ENCODE peak calls at places on chromosomes 4 and X, in seven cellular contexts. A is SK-N-SH, E is GM12892, S is K562, X is HepG2, D is GM12878, U is H1. N is an unnamed sample.

GRCh38 chr4:177728361-177729152 is 286.3 kb upstream of the AGA start:
- DNase-seq in S (no peak), U (no peak), A (no peak), D (no peak), X (peak), E (no peak), N (no peak)

GRCh38 chr4:25172964-25173917 is 13.0 kb upstream of the SEPSECS start:
- DNase-seq in S (peak), A (no peak), U (no peak), X (no peak), D (no peak), E (no peak), N (no peak)

GRCh38 chr4:40887690-40888089 is 137.9 kb downstream of the NSUN7 start:
- DNase-seq in X (no peak), S (no peak), D (no peak), U (no peak), E (no peak), A (no peak), N (no peak)

GRCh38 chrX:93322110-93322509 is 351.3 kb downstream of the NAP1L3 start:
- DNase-seq in E (no peak), A (no peak), U (no peak), S (no peak), D (no peak), X (no peak), N (no peak)

GRCh38 chr4:7788687-7789425 is 150.8 kb downstream of the AFAP1 start:
- DNase-seq in D (no peak), A (no peak), U (no peak), E (no peak), X (no peak), S (no peak), N (no peak)

GRCh38 chr4:177107288-177107901 is 202.3 kb upstream of the NEIL3 start:
- DNase-seq in X (no peak), A (no peak), E (no peak), S (no peak), D (no peak), U (no peak), N (no peak)

GRCh38 chrX:20693071-20693470 is 426.4 kb upstream of the RPS6KA3 start:
- DNase-seq in A (no peak), U (no peak), S (no peak), X (no peak), E (no peak), D (no peak), N (no peak)

GRCh38 chr4:7161721-7162214 is 30.6 kb upstream of the SORCS2 start:
- DNase-seq in A (peak), U (no peak), E (no peak), S (no peak), D (no peak), X (no peak), N (no peak)

GRCh38 chrX:150410513-150410912 is 47.4 kb downstream of the MAMLD1 start:
- DNase-seq in A (no peak), U (no peak), X (no peak), E (no peak), S (no peak), D (no peak), N (no peak)

GRCh38 chrX:121028419-121028818 is 19.0 kb upstream of the GLUD2 start:
- DNase-seq in S (no peak), E (no peak), X (no peak), A (no peak), U (no peak), D (no peak), N (no peak)

GRCh38 chr4:105944535-105944934 is 49.3 kb downstream of the NPNT start:
- DNase-seq in E (no peak), X (no peak), A (no peak), S (no peak), D (no peak), U (no peak), N (no peak)

GRCh38 chr4:25795566-25796454 is 67.0 kb downstream of the SEL1L3 start:
- DNase-seq in A (no peak), U (peak), X (peak), E (no peak), S (no peak), D (no peak), N (no peak)

GRCh38 chr4:105279314-105279713 is 132.6 kb downstream of the TET2 start:
- DNase-seq in S (no peak), X (no peak), E (no peak), A (no peak), D (no peak), U (no peak), N (no peak)

GRCh38 chr4:86032476-86033022 is 327.3 kb downstream of the MAPK10 start:
- DNase-seq in U (no peak), D (no peak), X (no peak), E (no peak), A (peak), S (no peak), N (no peak)

GRCh38 chr4:147693202-147693601 is 9.2 kb upstream of the PRMT9 start:
- DNase-seq in S (no peak), D (no peak), E (no peak), U (no peak), A (no peak), X (no peak), N (no peak)

GRCh38 chrX:107482046-107482445 is 32.6 kb downstream of the FRMPD3 start:
- DNase-seq in X (no peak), D (no peak), A (no peak), U (no peak), S (no peak), E (no peak), N (no peak)

GRCh38 chr4:138449938-138450337 is 207.8 kb upstream of the SLC7A11 start:
- DNase-seq in E (no peak), D (no peak), S (no peak), A (peak), X (no peak), U (no peak), N (no peak)

GRCh38 chr4:124980276-124980752 is 267.8 kb upstream of the ANKRD50 start:
- DNase-seq in X (no peak), A (no peak), D (no peak), E (no peak), S (no peak), U (no peak), N (no peak)

GRCh38 chrX:96611619-96612362 is 72.9 kb upstream of the DIAPH2 start:
- DNase-seq in A (peak), S (no peak), E (no peak), D (no peak), X (no peak), U (no peak), N (no peak)

GRCh38 chr4:123288309-123289025 is 108.1 kb upstream of the SPRY1 start:
- DNase-seq in D (no peak), U (no peak), X (no peak), S (no peak), E (no peak), A (no peak), N (no peak)

GRCh38 chr4:151013491-151013890 is 1.6 kb downstream of the LRBA start:
- DNase-seq in X (no peak), E (no peak), U (no peak), S (no peak), D (no peak), A (no peak), N (no peak)

GRCh38 chrX:72461766-72462165 is 110.9 kb downstream of the HDAC8 start:
- DNase-seq in A (no peak), U (no peak), X (no peak), E (no peak), S (no peak), D (no peak), N (no peak)

GRCh38 chr4:3250438-3250955 is 1.5 kb downstream of the MSANTD1 start:
- DNase-seq in U (peak), D (no peak), A (no peak), E (no peak), S (no peak), X (peak), N (no peak)

GRCh38 chrX:11665144-11666040 is at the start of gene ARHGAP6:
- DNase-seq in A (peak), D (no peak), E (peak), U (no peak), X (no peak), S (no peak), N (peak)

GRCh38 chrX:80011522-80011921 is 3.0 kb upstream of the TBX22 start:
- DNase-seq in U (no peak), S (no peak), D (no peak), X (no peak), A (no peak), E (no peak), N (no peak)

GRCh38 chrX:50903387-50904027 is 7.0 kb upstream of the BMP15 start:
- DNase-seq in D (no peak), E (no peak), S (peak), U (no peak), A (peak), X (peak), N (peak)

GRCh38 chr4:32985256-32985655 is 2265.1 kb downstream of the PCDH7 start:
- DNase-seq in X (no peak), U (no peak), E (no peak), S (no peak), A (no peak), D (no peak), N (no peak)

GRCh38 chr4:25098964-25099843 is 61.0 kb downstream of the SEPSECS start:
- DNase-seq in A (peak), S (peak), D (no peak), U (no peak), X (no peak), E (no peak), N (no peak)

GRCh38 chr4:153341575-153342090 is 2.9 kb upstream of the MND1 start:
- DNase-seq in E (no peak), A (no peak), S (no peak), X (peak), U (no peak), D (no peak), N (no peak)
- TF ChIP-seq TAF1 in E (no peak), A (no peak), S (no peak), X (no peak), U (no peak), D (no peak), N (no peak)

GRCh38 chr4:139584019-139584418 is 28.0 kb upstream of the SETD7 start:
- DNase-seq in D (no peak), X (no peak), S (no peak), E (no peak), A (no peak), U (no peak), N (no peak)

GRCh38 chr4:139584784-139585183 is 28.8 kb upstream of the SETD7 start:
- DNase-seq in E (no peak), X (no peak), S (no peak), D (no peak), U (no peak), A (no peak), N (no peak)

GRCh38 chr4:139587452-139587851 is 31.4 kb upstream of the SETD7 start:
- DNase-seq in E (no peak), A (no peak), X (no peak), D (no peak), S (no peak), U (no peak), N (no peak)

GRCh38 chr4:139582044-139582443 is 26.0 kb upstream of the SETD7 start:
- DNase-seq in A (no peak), D (no peak), E (no peak), U (no peak), X (no peak), S (no peak), N (no peak)

GRCh38 chr4:139585468-139585867 is 29.4 kb upstream of the SETD7 start:
- DNase-seq in D (no peak), X (no peak), S (no peak), A (no peak), E (no peak), U (no peak), N (no peak)
- TF ChIP-seq TAF1 in D (no peak), X (no peak), S (no peak), A (no peak), E (no peak), U (no peak), N (no peak)

GRCh38 chrX:142156567-142156966 is 48.5 kb downstream of the MAGEC2 start:
- DNase-seq in E (no peak), S (no peak), X (no peak), D (no peak), A (no peak), U (no peak), N (no peak)
- TF ChIP-seq TAF1 in E (no peak), S (no peak), X (no peak), D (no peak), A (no peak), U (peak), N (no peak)

DNA sequence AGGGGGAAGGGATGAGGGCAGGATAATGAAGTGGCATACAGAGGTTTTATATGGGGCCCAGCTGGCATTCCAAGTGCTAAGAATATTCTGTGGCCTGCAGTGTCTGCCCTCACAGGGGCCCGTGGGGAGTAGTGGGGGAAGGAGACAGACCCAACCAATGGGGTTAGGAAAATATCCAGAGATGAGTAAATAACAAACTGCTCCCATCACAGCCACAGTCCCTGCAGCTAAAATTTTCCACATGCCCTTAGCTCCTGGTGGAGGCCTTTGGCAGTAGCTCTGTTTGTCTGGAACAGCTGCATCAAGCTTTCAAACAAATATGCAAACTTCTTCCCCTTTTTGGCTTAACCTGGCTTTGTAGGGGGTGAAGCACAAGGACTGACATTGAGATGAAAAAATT is 3.1 kb downstream of the SRPX2 start:
- DNase-seq in X (no peak), S (no peak), E (no peak), D (no peak), U (no peak), A (no peak), N (no peak)
- TF ChIP-seq TAF1 in X (no peak), S (no peak), E (no peak), D (no peak), U (no peak), A (no peak), N (no peak)

DNA sequence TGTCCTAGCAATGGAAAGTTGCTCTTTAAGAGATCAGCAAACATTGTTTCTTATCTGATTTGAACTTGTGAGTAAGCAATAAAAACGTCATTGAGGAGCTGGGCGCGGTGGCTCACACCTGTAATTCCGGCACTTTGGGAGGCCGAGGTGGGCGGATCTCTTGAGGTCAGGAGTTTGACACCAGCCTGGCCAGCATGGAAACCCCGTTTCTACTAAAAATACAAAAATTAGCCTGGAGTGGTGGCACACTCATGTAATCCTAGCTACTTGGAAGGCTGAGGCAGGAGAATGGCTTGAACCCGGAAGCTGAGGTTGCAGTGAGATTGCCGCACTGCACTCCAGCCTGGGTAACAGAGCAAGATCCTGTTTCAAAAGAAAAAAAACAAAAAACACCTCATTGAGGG is 11.2 kb upstream of the PLAC8 start:
- DNase-seq in U (no peak), X (no peak), E (no peak), S (no peak), A (no peak), D (no peak), N (no peak)
- TF ChIP-seq TAF1 in U (no peak), X (no peak), E (no peak), S (no peak), A (no peak), D (no peak), N (no peak)

DNA sequence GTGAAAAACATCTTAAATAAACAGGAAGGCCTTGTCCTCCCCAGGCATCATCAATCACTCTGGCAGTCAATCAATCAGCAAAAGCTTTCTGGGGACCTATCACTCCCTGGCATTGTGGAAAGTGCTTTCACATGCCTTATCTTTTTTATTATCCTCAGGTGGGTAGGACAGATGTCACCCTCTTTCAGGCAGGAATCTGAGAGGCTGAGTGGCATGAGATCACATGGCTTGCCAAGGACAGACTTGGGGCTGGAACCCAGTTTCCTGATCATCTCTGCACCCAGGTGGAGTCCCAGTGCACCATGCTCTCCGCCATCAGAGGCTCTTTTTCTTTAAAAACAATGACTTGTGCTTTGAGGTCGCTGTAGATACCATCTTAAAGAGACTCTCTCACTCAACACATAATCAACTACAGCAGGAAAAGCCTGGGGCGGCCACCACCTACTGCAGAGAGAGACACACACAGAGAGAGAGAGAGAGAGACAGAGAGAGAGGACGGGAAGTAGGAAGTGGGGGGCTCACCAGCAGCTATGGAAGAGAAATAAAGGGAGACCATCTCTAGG is 282.7 kb downstream of the PTTG2 start:
- DNase-seq in A (no peak), X (no peak), U (no peak), D (no peak), E (no peak), S (peak), N (no peak)
- TF ChIP-seq TAF1 in A (no peak), X (no peak), U (no peak), D (no peak), E (no peak), S (peak), N (no peak)

GRCh38 chr4:10007772-10008171 is 13.5 kb downstream of the SLC2A9 start:
- DNase-seq in X (no peak), E (no peak), S (no peak), D (peak), A (no peak), U (no peak), N (no peak)

GRCh38 chr4:10007436-10007740 is 13.9 kb downstream of the SLC2A9 start:
- DNase-seq in D (no peak), A (no peak), X (no peak), U (no peak), E (peak), S (no peak), N (no peak)

GRCh38 chr4:10005632-10006031 is 15.7 kb downstream of the SLC2A9 start:
- DNase-seq in S (no peak), D (no peak), X (no peak), A (no peak), U (no peak), E (no peak), N (no peak)

GRCh38 chr4:10006236-10006603 is 15.1 kb downstream of the SLC2A9 start:
- DNase-seq in E (no peak), X (peak), U (no peak), S (no peak), D (peak), A (no peak), N (no peak)

GRCh38 chr4:10006604-10007435 is 14.5 kb downstream of the SLC2A9 start:
- DNase-seq in U (no peak), E (no peak), A (no peak), X (peak), D (peak), S (no peak), N (no peak)
- TF ChIP-seq TAF1 in U (no peak), E (no peak), A (no peak), X (no peak), D (no peak), S (no peak), N (no peak)

GRCh38 chr4:146004730-146005129 is 66.1 kb upstream of the ZNF827 start:
- DNase-seq in U (no peak), S (no peak), A (no peak), X (no peak), D (no peak), E (no peak), N (no peak)
- TF ChIP-seq TAF1 in U (no peak), S (no peak), A (no peak), X (no peak), D (no peak), E (no peak), N (no peak)

DNA sequence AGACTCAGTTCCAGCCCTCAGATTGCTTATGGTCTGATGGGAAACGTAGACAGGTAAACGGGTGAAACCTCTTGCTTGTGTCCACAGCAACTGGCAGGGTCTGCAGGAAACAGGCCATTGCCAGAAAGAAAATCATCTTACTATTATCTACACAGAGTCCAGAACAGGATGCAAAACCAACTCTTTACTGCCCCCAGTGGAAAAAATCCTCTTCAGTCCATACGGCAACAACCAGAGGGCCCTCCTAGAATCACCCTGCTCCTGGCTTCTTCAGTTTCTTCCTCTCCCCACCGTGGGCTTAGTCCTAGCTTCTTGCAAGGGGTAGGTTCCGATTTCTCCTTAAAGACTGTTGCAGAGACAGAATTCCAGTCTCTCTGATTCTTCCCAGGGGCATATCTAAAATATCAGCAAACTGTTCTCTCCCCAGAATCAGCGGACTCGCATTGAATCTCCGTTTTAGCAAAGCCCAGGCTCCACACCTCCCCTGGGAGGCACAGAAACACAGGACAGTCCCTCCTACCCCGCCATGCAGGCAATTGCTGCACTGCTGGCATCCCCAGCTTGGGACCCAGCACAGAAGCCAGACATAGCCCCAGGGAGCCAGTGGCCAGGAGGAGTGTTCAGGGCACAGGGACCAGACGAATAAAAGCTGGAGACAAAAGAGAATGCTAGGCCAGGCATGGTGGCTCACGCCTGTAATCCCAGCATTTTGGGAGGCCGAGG is 41.0 kb upstream of the SH3RF1 start:
- DNase-seq in X (peak), S (peak), E (peak), D (peak), U (peak), A (peak), N (no peak)
- TF ChIP-seq TAF1 in X (no peak), S (no peak), E (no peak), D (no peak), U (no peak), A (no peak), N (no peak)

N was measured in GM12891.